ENCODE peak calls at places on chromosomes 13 and 19, in four cellular contexts. E, V, I and S are unnamed samples.

GRCh38 chr19:48512504-48513288 is 1.1 kb upstream of the LMTK3 start:
- DNase-seq in E (peak; percentile 38), V (peak; percentile 1), I (no peak), S (no peak)

GRCh38 chr19:43731346-43731745 is 15.5 kb downstream of the IRGC start:
- DNase-seq in E (no peak), V (no peak), I (no peak), S (no peak)

GRCh38 chr13:75647126-75647784 is 11.1 kb downstream of the LMO7 start:
- DNase-seq in E (no peak), V (no peak), I (no peak), S (no peak)

GRCh38 chr19:5814123-5814839 is 9.4 kb downstream of the NRTN start:
- DNase-seq in E (no peak), V (no peak), I (no peak), S (no peak)

GRCh38 chr13:68261105-68261504 is 1031.0 kb upstream of the PCDH9 start:
- DNase-seq in E (no peak), V (peak; percentile 16), I (no peak), S (no peak)

GRCh38 chr13:47216176-47216822 is 319.4 kb upstream of the HTR2A start:
- DNase-seq in E (no peak), V (no peak), I (no peak), S (no peak)

GRCh38 chr13:49549289-49549688 is 36.1 kb downstream of the RCBTB1 start:
- DNase-seq in E (no peak), V (no peak), I (no peak), S (no peak)

GRCh38 chr13:91668844-91669495 is 270.5 kb downstream of the GPC5 start:
- DNase-seq in E (no peak), V (no peak), I (no peak), S (no peak)

GRCh38 chr13:99758465-99759162 is 213.0 kb downstream of the ZIC5 start:
- DNase-seq in E (peak; percentile 21), V (no peak), I (no peak), S (no peak)

GRCh38 chr19:41320568-41320967 is 10.6 kb downstream of the CCDC97 start:
- DNase-seq in E (no peak), V (no peak), I (no peak), S (no peak)

GRCh38 chr19:42386974-42387707 is 3.0 kb downstream of the CNFN start:
- DNase-seq in E (peak; percentile 73), V (peak; percentile 89), I (peak; percentile 71), S (no peak)

DNA sequence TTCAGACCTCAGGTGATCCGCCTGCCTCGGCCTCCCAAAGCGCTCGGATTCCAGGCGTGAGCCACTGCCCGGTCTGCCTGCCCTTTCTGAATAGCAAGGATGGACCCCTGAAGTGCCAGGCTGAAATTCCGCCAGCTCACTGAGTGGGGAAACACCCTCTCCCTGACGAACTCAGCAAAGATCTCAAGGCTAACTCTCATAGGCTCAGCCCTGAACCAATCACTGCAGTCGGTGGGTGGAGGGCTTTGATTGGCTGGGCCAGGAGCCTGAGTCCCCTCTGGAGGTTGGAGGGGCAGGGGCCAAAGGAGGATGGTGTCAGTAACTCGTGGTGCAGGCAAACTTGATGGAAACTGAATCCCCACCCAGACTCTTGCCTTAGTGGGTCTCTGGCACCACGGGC is 11.2 kb upstream of the COMP start:
- DNase-seq in E (no peak), V (peak; percentile 54), I (no peak), S (no peak)
- H3K4me3 ChIP-seq in E (no peak overlapping the region), V (no peak overlapping the region), I (no peak overlapping the region), S (no peak overlapping the region)

GRCh38 chr13:110549795-110550160 is 11.7 kb downstream of the RAB20 start:
- DNase-seq in E (no peak), V (no peak), I (no peak), S (no peak)
- H3K4me1 ChIP-seq in E (no peaks in the 10 kb centered on the region), V (peaks cover 5% of the 10 kb centered on the region), I (no peaks in the 10 kb centered on the region), S (peaks cover 28% of the 10 kb centered on the region)

GRCh38 chr19:651114-651818 is 11.6 kb downstream of the FGF22 start:
- DNase-seq in E (no peak), V (no peak), I (no peak), S (no peak)

GRCh38 chr19:653425-653824 is 9.6 kb downstream of the RNF126 start:
- DNase-seq in E (no peak), V (no peak), I (no peak), S (no peak)

GRCh38 chr19:651991-652390 is 11.0 kb downstream of the RNF126 start:
- DNase-seq in E (no peak), V (no peak), I (no peak), S (no peak)

GRCh38 chr19:650121-650520 is 10.4 kb downstream of the FGF22 start:
- DNase-seq in E (no peak), V (no peak), I (no peak), S (no peak)

DNA sequence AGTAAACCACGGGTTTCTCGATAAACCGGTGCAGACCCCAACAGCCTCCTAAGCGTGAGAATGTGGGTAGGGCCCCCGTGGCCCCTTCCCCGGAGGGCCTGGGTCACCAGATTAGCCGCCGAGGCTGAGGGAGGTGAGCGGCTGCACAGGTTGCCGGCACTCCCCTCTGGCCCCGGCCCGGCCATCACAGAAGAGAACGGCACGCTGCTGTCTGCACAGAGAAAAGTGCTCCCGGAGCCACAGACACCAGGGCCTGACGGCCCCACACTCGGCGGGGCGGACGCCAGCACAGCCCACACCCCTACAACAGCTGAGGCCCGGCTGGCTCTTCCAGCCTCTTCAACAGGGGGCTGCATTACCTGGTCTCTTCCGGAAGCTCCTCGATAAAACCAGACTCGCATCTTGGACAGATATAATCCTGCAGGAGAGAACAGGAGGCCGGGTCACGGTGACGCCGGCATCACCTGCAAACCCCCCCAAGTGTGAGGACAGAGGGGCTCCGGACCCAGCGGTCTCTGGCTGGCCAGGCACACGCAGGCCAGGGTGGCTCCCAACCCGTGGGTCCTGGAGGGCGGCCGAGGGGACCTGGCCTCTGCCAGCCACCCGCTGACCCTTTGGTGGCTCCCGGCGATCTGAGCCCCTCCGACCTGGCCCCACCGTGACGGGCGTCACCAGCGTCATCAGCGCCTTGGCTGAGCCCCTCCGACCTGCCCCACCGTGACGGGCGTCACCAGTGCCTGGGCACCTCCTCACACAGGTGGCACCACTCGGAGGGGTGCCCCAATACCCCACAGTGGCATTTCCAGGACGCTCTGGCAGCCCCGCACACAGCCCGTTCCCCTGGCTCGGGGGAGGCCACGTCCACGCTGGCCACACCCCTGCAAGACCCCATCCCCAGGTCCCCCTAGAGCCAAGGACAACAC is 10.3 kb downstream of the RNF126 start:
- DNase-seq in E (no peak), V (no peak), I (no peak), S (no peak)
- TF ChIP-seq CTCF in E (no peak), V (no peak), I (no peak), S (no peak)

GRCh38 chr13:27921421-27921960 is 1.7 kb downstream of the PDX1 start:
- DNase-seq in E (no peak), V (peak; percentile 43), I (no peak), S (no peak)

GRCh38 chr13:27920677-27921420 is 1.0 kb downstream of the PDX1 start:
- DNase-seq in E (no peak), V (peak; percentile 60), I (no peak), S (no peak)

GRCh38 chr13:27919299-27919933 is 384 bp upstream of the PDX1 start:
- DNase-seq in E (no peak), V (no peak), I (no peak), S (no peak)

GRCh38 chr13:27918918-27919255 is 913 bp upstream of the PDX1 start:
- DNase-seq in E (no peak), V (no peak), I (no peak), S (no peak)

GRCh38 chr13:27919934-27920676 is at the start of gene PDX1:
- DNase-seq in E (no peak), V (peak; percentile 82), I (no peak), S (no peak)
- H3K4me3 ChIP-seq in E (peak within 1 kb of the TSS; percentile 26), V (peak within 1 kb of the TSS; percentile 37), I (peak within 1 kb of the TSS; percentile 61), S (peak within 1 kb of the TSS; percentile 41)

DNA sequence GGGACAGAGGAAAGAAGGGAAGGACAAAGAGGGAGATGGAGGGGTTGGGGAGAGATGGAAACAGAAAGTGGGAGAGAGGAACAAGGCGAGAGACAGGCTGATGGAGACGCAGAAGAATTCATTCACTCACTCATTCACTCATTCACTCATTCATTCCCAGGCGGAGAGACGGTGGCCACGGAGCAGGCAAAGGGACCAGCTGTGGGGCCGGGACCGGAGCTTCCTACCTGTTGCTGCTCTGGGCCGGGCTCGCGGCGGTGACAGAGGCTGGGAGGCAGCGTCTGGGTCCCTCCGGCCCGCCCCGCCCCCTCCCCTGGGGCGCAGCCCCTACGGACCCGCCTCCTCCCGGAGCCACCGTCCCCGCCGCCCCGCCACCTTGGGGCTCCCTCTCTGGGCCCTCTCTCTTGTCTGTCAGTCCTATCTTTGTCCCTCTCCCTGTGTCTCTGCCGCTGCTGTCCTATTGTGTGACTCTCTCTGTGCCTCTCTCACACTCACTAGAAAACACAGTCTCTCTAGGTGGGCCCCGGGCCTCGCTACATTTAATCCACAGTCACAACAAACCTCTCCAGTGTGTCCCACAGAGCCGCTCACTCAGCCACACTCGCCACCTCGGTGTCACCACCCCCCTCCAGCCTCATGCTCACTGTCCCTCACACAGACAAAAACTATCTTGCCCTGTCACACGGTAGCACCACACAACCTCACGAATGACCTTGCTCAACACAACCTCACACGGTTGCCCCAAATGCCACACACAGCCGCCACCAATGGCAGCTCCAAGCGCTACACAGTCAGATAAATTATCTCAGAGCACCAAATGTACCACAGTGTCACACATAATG is at the start of gene GNG8:
- DNase-seq in E (no peak), V (peak; percentile 72), I (no peak), S (no peak)
- H3K4me1 ChIP-seq in E (peaks cover 46% of the 10 kb centered on the region), V (peaks cover 16% of the 10 kb centered on the region), I (peaks cover 17% of the 10 kb centered on the region), S (peaks cover 32% of the 10 kb centered on the region)

DNA sequence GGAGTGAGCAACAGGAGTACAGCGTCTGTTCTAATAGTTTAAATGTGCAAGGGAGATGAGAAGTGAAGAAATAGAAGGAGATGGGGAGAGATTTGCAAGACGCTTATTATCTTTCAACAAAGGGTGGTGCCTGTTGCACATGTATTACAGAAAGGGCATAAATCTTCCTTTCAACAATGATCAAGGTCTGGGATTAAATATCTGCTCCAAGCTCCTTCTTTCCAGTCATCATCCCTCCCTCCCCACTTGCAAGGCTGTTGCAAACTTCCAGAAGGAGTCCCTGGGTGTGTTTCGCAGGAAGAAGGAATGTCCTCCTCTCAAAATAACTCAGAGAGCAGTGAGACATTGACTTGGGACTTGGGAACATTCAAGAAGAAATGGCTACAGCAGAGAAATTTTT is 63.5 kb upstream of the MYCBP2 start:
- DNase-seq in E (no peak), V (no peak), I (peak; percentile 66), S (no peak)
- TF ChIP-seq CTCF in E (no peak), V (no peak), I (no peak), S (no peak)